ENCODE peak calls at places on chromosomes 16 and 17, in five cellular contexts. One of them, this sample, is unnamed.

GRCh38 chr16:3791701-3792100 is 74.4 kb upstream of the TRAP1 start:
- DNase-seq in lower leg skin: no peak
- DNase-seq in germinal center: no peak
- DNase-seq in HT1080: no peak
- DNase-seq in esophagus squamous epithelium: no peak
- DNase-seq in this sample: no peak

GRCh38 chr17:82105882-82106696 is 8.1 kb upstream of the FASN start:
- DNase-seq in lower leg skin: no peak
- DNase-seq in germinal center: peak; percentile 88
- DNase-seq in HT1080: peak; percentile 42
- DNase-seq in esophagus squamous epithelium: no peak
- DNase-seq in this sample: no peak

GRCh38 chr16:23962001-23962400 is 126.2 kb downstream of the PRKCB start:
- DNase-seq in lower leg skin: no peak
- DNase-seq in germinal center: no peak
- DNase-seq in HT1080: no peak
- DNase-seq in esophagus squamous epithelium: no peak
- DNase-seq in this sample: no peak

GRCh38 chr17:77382356-77382911 is 241.7 kb downstream of the SEC14L1 start:
- DNase-seq in lower leg skin: no peak
- DNase-seq in germinal center: no peak
- DNase-seq in HT1080: no peak
- DNase-seq in esophagus squamous epithelium: no peak
- DNase-seq in this sample: no peak

GRCh38 chr17:51217946-51218345 is 41.9 kb downstream of the MBTD1 start:
- DNase-seq in lower leg skin: no peak
- DNase-seq in germinal center: no peak
- DNase-seq in HT1080: no peak
- DNase-seq in esophagus squamous epithelium: no peak
- DNase-seq in this sample: no peak

GRCh38 chr17:350706-351435 is 1.7 kb downstream of the RPH3AL start:
- DNase-seq in lower leg skin: peak; percentile 84
- DNase-seq in germinal center: no peak
- DNase-seq in HT1080: peak; percentile 33
- DNase-seq in esophagus squamous epithelium: no peak
- DNase-seq in this sample: no peak

GRCh38 chr17:74490716-74491115 is 24.3 kb downstream of the CD300A start:
- DNase-seq in lower leg skin: no peak
- DNase-seq in germinal center: no peak
- DNase-seq in HT1080: no peak
- DNase-seq in esophagus squamous epithelium: no peak
- DNase-seq in this sample: no peak

GRCh38 chr17:68198931-68199836 is 48.7 kb upstream of the AMZ2 start:
- DNase-seq in lower leg skin: no peak
- DNase-seq in germinal center: peak; percentile 56
- DNase-seq in HT1080: no peak
- DNase-seq in esophagus squamous epithelium: no peak
- DNase-seq in this sample: no peak

GRCh38 chr17:53818894-53819293 is 3.8 kb upstream of the KIF2B start:
- DNase-seq in lower leg skin: no peak
- DNase-seq in germinal center: no peak
- DNase-seq in HT1080: no peak
- DNase-seq in esophagus squamous epithelium: no peak
- DNase-seq in this sample: no peak

GRCh38 chr16:54945063-54945462 is 14.4 kb downstream of the IRX5 start:
- DNase-seq in lower leg skin: no peak
- DNase-seq in germinal center: no peak
- DNase-seq in HT1080: no peak
- DNase-seq in esophagus squamous epithelium: no peak
- DNase-seq in this sample: no peak

GRCh38 chr16:63787014-63787413 is 1334.8 kb downstream of the CDH11 start:
- DNase-seq in lower leg skin: no peak
- DNase-seq in germinal center: no peak
- DNase-seq in HT1080: no peak
- DNase-seq in esophagus squamous epithelium: no peak
- DNase-seq in this sample: no peak

GRCh38 chr16:85923153-85924021 is 24.4 kb downstream of the IRF8 start:
- DNase-seq in lower leg skin: no peak
- DNase-seq in germinal center: no peak
- DNase-seq in HT1080: no peak
- DNase-seq in esophagus squamous epithelium: no peak
- DNase-seq in this sample: no peak

This sample was measured in neuronal stem cell.